ENCODE peak calls at places on chromosomes 13 and 19, in seven cellular contexts. One of them, this sample, is unnamed.

GRCh38 chr13:50474094-50474654 is 369.3 kb downstream of the DLEU7 start:
- DNase-seq in spleen: no peak
- DNase-seq in IMR-90: no peak
- DNase-seq in WTC11: no peak
- DNase-seq in uterus: no peak
- DNase-seq in PC-3: no peak
- DNase-seq in BJ: no peak
- DNase-seq in this sample: no peak

GRCh38 chr13:38542601-38543000 is 144.3 kb upstream of the FREM2 start:
- DNase-seq in spleen: no peak
- DNase-seq in IMR-90: no peak
- DNase-seq in WTC11: no peak
- DNase-seq in uterus: no peak
- DNase-seq in PC-3: peak
- DNase-seq in BJ: no peak
- DNase-seq in this sample: no peak

GRCh38 chr19:13934785-13935109 is 3.5 kb downstream of the PODNL1 start:
- DNase-seq in spleen: no peak
- DNase-seq in IMR-90: no peak
- DNase-seq in WTC11: no peak
- DNase-seq in uterus: no peak
- DNase-seq in PC-3: no peak
- DNase-seq in BJ: no peak
- DNase-seq in this sample: no peak

GRCh38 chr13:75404721-75405120 is 77.2 kb downstream of the TBC1D4 start:
- DNase-seq in spleen: no peak
- DNase-seq in IMR-90: no peak
- DNase-seq in WTC11: no peak
- DNase-seq in uterus: no peak
- DNase-seq in PC-3: no peak
- DNase-seq in BJ: no peak
- DNase-seq in this sample: no peak

GRCh38 chr19:39111593-39112199 is 13.9 kb upstream of the PAK4 start:
- DNase-seq in spleen: no peak
- DNase-seq in IMR-90: no peak
- DNase-seq in WTC11: no peak
- DNase-seq in uterus: no peak
- DNase-seq in PC-3: peak
- DNase-seq in BJ: no peak
- DNase-seq in this sample: no peak

GRCh38 chr13:28171266-28171665 is 32.9 kb downstream of the PAN3 start:
- DNase-seq in spleen: no peak
- DNase-seq in IMR-90: no peak
- DNase-seq in WTC11: no peak
- DNase-seq in uterus: no peak
- DNase-seq in PC-3: no peak
- DNase-seq in BJ: no peak
- DNase-seq in this sample: no peak

GRCh38 chr13:28429685-28430290 is 65.1 kb downstream of the FLT1 start:
- DNase-seq in spleen: no peak
- DNase-seq in IMR-90: peak
- DNase-seq in WTC11: peak
- DNase-seq in uterus: no peak
- DNase-seq in PC-3: no peak
- DNase-seq in BJ: no peak
- DNase-seq in this sample: no peak

GRCh38 chr13:80586356-80586755 is 245.4 kb upstream of the SPRY2 start:
- DNase-seq in spleen: no peak
- DNase-seq in IMR-90: no peak
- DNase-seq in WTC11: no peak
- DNase-seq in uterus: no peak
- DNase-seq in PC-3: no peak
- DNase-seq in BJ: no peak
- DNase-seq in this sample: no peak

DNA sequence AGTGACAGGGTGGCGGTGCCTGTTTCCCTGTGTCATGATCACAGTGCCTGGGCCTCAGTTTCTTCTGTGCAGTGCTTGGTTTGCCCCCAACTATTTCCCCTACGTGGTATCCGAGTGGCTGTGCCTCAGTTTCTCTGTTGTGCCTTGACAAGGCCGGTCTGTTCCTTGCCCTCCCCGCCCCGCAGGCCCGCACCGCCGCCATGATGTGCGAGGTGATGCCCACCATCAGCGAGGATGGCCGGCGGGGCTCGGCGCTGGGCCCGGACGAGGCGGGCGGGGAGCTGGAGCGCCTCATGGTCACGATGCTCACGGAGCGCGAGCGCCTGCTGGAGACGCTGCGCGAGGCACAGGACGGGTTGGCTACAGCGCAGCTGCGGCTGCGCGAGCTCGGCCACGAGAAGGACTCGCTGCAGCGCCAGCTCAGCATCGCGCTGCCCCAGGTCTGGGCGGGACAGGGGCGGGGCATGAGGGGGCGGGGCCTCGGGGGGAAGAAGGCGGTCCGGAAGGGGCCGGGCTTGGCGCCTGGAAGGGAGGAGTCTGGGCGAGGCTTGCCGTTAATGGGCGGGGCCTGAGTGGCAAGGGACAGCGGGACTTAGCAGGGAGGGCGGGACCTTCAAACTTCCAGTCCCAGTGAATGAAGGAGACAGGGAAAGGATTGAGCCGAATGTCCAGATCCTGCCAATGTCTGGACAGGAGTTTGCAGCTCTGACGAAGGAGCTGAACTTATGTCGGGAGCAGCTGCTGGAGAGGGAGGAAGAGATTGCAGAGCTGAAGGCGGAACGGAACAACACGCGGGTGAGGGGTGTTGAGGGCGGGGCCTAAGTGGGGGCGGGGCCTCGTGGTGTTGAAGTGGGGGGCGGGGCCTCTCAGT is 8.6 kb downstream of the PPFIA3 start:
- DNase-seq in spleen: peak
- DNase-seq in IMR-90: peak
- DNase-seq in WTC11: peak
- DNase-seq in uterus: peak
- DNase-seq in PC-3: peak
- DNase-seq in BJ: peak
- DNase-seq in this sample: peak
- TF ChIP-seq CTCF in spleen: no peak
- TF ChIP-seq CTCF in IMR-90: peak
- TF ChIP-seq CTCF in WTC11: no peak
- TF ChIP-seq CTCF in uterus: peak
- TF ChIP-seq CTCF in PC-3: no peak
- TF ChIP-seq CTCF in BJ: peak
- TF ChIP-seq CTCF in this sample: no peak

DNA sequence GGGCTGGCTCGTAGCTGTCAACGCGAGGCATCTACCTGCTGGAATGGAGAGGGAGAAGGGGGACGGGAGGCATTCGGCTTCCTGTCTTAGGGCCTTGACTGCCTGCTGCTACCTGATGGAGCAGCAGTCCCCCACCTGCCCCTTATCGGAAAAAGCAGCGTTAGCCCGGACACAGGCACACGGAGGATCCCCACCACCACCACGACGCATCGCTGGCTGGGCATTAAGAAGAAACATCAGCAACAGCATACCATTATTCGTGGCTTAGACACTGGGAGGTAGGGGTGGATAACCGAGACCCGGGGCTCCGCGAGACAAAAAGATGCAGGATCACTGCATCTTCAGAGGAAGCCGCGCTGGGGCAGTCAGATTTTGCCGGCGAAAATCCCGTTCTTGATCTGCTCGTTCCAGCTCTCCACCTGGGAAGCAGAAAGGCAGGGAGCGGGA is 1.1 kb downstream of the COX6B2 start:
- DNase-seq in spleen: no peak
- DNase-seq in IMR-90: no peak
- DNase-seq in WTC11: no peak
- DNase-seq in uterus: no peak
- DNase-seq in PC-3: peak
- DNase-seq in BJ: no peak
- DNase-seq in this sample: no peak
- TF ChIP-seq CTCF in spleen: no peak
- TF ChIP-seq CTCF in IMR-90: no peak
- TF ChIP-seq CTCF in WTC11: no peak
- TF ChIP-seq CTCF in uterus: no peak
- TF ChIP-seq CTCF in PC-3: no peak
- TF ChIP-seq CTCF in BJ: no peak
- TF ChIP-seq CTCF in this sample: no peak

DNA sequence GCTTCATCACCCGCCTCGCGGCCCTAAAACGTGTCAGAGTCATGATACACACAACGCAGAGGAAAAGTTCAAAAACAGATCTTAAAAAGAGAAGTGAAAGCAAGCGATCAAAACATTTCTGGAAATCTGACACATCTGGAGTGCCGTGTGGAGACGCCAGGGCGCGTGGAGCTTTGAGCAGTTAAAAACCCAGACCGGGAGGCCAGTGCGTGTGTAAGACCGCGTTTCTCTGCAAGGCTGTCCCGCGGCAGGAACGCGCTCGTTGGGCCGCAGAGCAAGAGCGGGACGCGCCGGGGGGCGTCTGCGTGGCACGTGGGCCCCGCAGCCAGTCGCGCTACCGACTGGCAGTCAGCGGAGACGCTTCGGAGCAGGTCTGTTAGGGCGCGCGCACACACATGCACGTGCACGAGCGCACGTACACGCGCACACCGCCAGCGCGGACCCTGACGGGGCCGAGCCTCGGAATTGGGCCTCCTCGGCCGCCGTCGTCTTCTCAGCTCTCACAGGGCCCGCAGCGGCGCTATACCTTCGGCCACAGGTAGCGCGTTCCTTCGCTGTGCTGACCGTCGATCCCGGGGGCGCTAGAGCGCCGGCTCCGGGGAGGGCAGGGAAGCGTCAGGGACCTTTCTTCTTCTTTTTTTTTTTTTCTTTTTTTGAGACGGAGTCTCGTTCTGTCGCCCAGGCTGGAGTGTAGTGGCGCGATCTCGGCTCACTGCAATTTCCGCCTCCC is 35.8 kb downstream of the RNF6 start:
- DNase-seq in spleen: peak
- DNase-seq in IMR-90: peak
- DNase-seq in WTC11: peak
- DNase-seq in uterus: peak
- DNase-seq in PC-3: peak
- DNase-seq in BJ: peak
- DNase-seq in this sample: peak
- TF ChIP-seq CTCF in spleen: no peak
- TF ChIP-seq CTCF in IMR-90: peak
- TF ChIP-seq CTCF in WTC11: peak
- TF ChIP-seq CTCF in uterus: peak
- TF ChIP-seq CTCF in PC-3: peak
- TF ChIP-seq CTCF in BJ: peak
- TF ChIP-seq CTCF in this sample: peak

GRCh38 chr19:40225440-40226305 is 816 bp downstream of the CCNP start:
- DNase-seq in spleen: no peak
- DNase-seq in IMR-90: peak
- DNase-seq in WTC11: no peak
- DNase-seq in uterus: no peak
- DNase-seq in PC-3: no peak
- DNase-seq in BJ: no peak
- DNase-seq in this sample: no peak
- TF ChIP-seq CTCF in spleen: no peak
- TF ChIP-seq CTCF in IMR-90: no peak
- TF ChIP-seq CTCF in WTC11: no peak
- TF ChIP-seq CTCF in uterus: no peak
- TF ChIP-seq CTCF in PC-3: no peak
- TF ChIP-seq CTCF in BJ: no peak
- TF ChIP-seq CTCF in this sample: no peak

DNA sequence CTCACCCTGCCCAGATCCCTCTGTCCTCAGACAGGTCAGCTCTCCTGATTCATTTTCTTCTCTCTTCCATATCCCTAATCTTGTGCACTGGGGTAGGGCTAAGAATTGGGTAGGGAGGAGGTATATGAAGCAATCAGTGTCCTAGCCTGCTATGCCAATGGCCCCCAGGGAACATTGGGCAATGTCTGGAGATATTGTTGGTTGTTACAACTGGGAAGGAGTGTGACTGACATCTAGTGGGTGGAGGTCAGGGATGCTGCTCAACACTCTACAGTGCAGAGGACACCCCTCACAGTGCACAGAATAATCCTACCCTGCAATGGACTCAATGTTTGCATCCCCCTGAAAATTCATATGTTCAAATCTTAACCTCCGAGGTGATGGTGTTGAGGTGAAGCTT is 57.5 kb downstream of the CPAMD8 start:
- DNase-seq in spleen: no peak
- DNase-seq in IMR-90: no peak
- DNase-seq in WTC11: no peak
- DNase-seq in uterus: no peak
- DNase-seq in PC-3: peak
- DNase-seq in BJ: no peak
- DNase-seq in this sample: no peak
- TF ChIP-seq CTCF in spleen: no peak
- TF ChIP-seq CTCF in IMR-90: no peak
- TF ChIP-seq CTCF in WTC11: no peak
- TF ChIP-seq CTCF in uterus: no peak
- TF ChIP-seq CTCF in PC-3: peak
- TF ChIP-seq CTCF in BJ: no peak
- TF ChIP-seq CTCF in this sample: no peak

GRCh38 chr13:43963726-43964125 is 84.0 kb downstream of the LACC1 start:
- DNase-seq in spleen: no peak
- DNase-seq in IMR-90: no peak
- DNase-seq in WTC11: no peak
- DNase-seq in uterus: no peak
- DNase-seq in PC-3: peak
- DNase-seq in BJ: no peak
- DNase-seq in this sample: no peak
- TF ChIP-seq CTCF in spleen: no peak
- TF ChIP-seq CTCF in IMR-90: no peak
- TF ChIP-seq CTCF in WTC11: no peak
- TF ChIP-seq CTCF in uterus: no peak
- TF ChIP-seq CTCF in PC-3: peak
- TF ChIP-seq CTCF in BJ: no peak
- TF ChIP-seq CTCF in this sample: no peak